ENCODE peak calls at places on chromosomes 1 and 21, in nine cellular contexts. X is kidney, Q is aorta, I is sigmoid colon, U is endothelial cell of umbilical vein, R is HCT116, L is OCI-LY7, Y is body of pancreas, M is ovary. K is an unnamed sample. For H3K4me1, the result is how much of the 10 kb centered on the place peaks cover.

GRCh38 chr1:72371259-72372035 is 89.1 kb upstream of the NEGR1 start:
- DNase-seq in X (no peak), Q (no peak), I (no peak), U (no peak), R (no peak), L (no peak), Y (no peak), M (no peak), K (no peak)

GRCh38 chr1:209583408-209583807 is at the start of gene CAMK1G:
- DNase-seq in X (no peak), Q (no peak), I (no peak), U (no peak), R (no peak), L (no peak), Y (no peak), M (peak), K (no peak)

GRCh38 chr1:78370779-78371482 is 119.8 kb upstream of the PTGFR start:
- DNase-seq in X (no peak), Q (no peak), I (no peak), U (no peak), R (no peak), L (no peak), Y (no peak), M (no peak), K (no peak)

GRCh38 chr1:30788580-30789387 is 31.2 kb upstream of the LAPTM5 start:
- DNase-seq in X (peak), Q (peak), I (no peak), U (no peak), R (no peak), L (no peak), Y (no peak), M (peak), K (no peak)

GRCh38 chr1:115809847-115810246 is 31.1 kb downstream of the NHLH2 start:
- DNase-seq in X (no peak), Q (no peak), I (no peak), U (no peak), R (no peak), L (no peak), Y (no peak), M (no peak), K (no peak)

GRCh38 chr21:33265664-33266049 is 510 bp upstream of the IL10RB start:
- DNase-seq in X (peak), Q (peak), I (peak), U (no peak), R (no peak), L (peak), Y (peak), M (no peak), K (peak)

GRCh38 chr1:93616221-93616995 is 65.2 kb downstream of the BCAR3 start:
- DNase-seq in X (no peak), Q (peak), I (peak), U (no peak), R (no peak), L (no peak), Y (no peak), M (no peak), K (no peak)

GRCh38 chr1:209576392-209576791 is 7.1 kb upstream of the CAMK1G start:
- DNase-seq in X (no peak), Q (no peak), I (no peak), U (no peak), R (no peak), L (no peak), Y (no peak), M (no peak), K (no peak)

GRCh38 chr1:45326627-45327591 is at the start of gene HPDL:
- DNase-seq in X (peak), Q (peak), I (peak), U (peak), R (no peak), L (peak), Y (peak), M (peak), K (peak)

GRCh38 chr1:168734946-168735345 is 5.9 kb upstream of the DPT start:
- DNase-seq in X (no peak), Q (no peak), I (no peak), U (no peak), R (no peak), L (no peak), Y (no peak), M (no peak), K (no peak)

GRCh38 chr1:44326821-44327465 is 28.1 kb downstream of the ERI3 start:
- DNase-seq in X (no peak), Q (no peak), I (no peak), U (no peak), R (no peak), L (no peak), Y (no peak), M (no peak), K (no peak)

GRCh38 chr1:217622042-217622441 is 8.8 kb downstream of the GPATCH2 start:
- DNase-seq in X (no peak), Q (no peak), I (no peak), U (no peak), R (no peak), L (no peak), Y (no peak), M (no peak), K (no peak)

GRCh38 chr1:18913065-18913502 is 10.7 kb upstream of the ALDH4A1 start:
- DNase-seq in X (peak), Q (peak), I (peak), U (peak), R (peak), L (peak), Y (peak), M (peak), K (peak)

GRCh38 chr1:218494449-218494852 is 149.3 kb downstream of the TGFB2 start:
- DNase-seq in X (no peak), Q (no peak), I (no peak), U (no peak), R (no peak), L (no peak), Y (no peak), M (no peak), K (no peak)

GRCh38 chr1:37325010-37325409 is 149.4 kb upstream of the ZC3H12A start:
- DNase-seq in X (peak), Q (no peak), I (no peak), U (no peak), R (no peak), L (no peak), Y (no peak), M (no peak), K (no peak)

GRCh38 chr1:206803221-206803730 is 31.0 kb upstream of the IL10 start:
- DNase-seq in X (no peak), Q (no peak), I (no peak), U (no peak), R (no peak), L (peak), Y (peak), M (no peak), K (peak)

GRCh38 chr1:214386747-214387146 is 105.8 kb downstream of the SMYD2 start:
- DNase-seq in X (no peak), Q (no peak), I (no peak), U (no peak), R (no peak), L (no peak), Y (no peak), M (no peak), K (no peak)

GRCh38 chr1:225963735-225964530 is 22.9 kb upstream of the LEFTY2 start:
- DNase-seq in X (no peak), Q (no peak), I (peak), U (no peak), R (no peak), L (no peak), Y (no peak), M (no peak), K (no peak)

GRCh38 chr1:236638935-236639334 is 34.6 kb upstream of the HEATR1 start:
- DNase-seq in X (no peak), Q (no peak), I (no peak), U (no peak), R (no peak), L (no peak), Y (no peak), M (no peak), K (no peak)
- H3K4me3 ChIP-seq in X (no peak), Q (no peak), I (no peak), U (no peak), R (no peak), L (no peak), Y (no peak), M (no peak), K (no peak)

GRCh38 chr1:198641966-198642656 is 3.3 kb downstream of the PTPRC start:
- DNase-seq in X (no peak), Q (no peak), I (no peak), U (peak), R (no peak), L (no peak), Y (no peak), M (no peak), K (no peak)

GRCh38 chr1:198639581-198640235 is 868 bp downstream of the PTPRC start:
- DNase-seq in X (no peak), Q (no peak), I (no peak), U (no peak), R (no peak), L (peak), Y (no peak), M (no peak), K (no peak)

GRCh38 chr1:198643827-198644226 is 5.0 kb downstream of the PTPRC start:
- DNase-seq in X (no peak), Q (no peak), I (no peak), U (no peak), R (no peak), L (no peak), Y (no peak), M (no peak), K (no peak)

GRCh38 chr1:198641506-198641905 is 2.7 kb downstream of the PTPRC start:
- DNase-seq in X (no peak), Q (no peak), I (no peak), U (peak), R (no peak), L (peak), Y (no peak), M (no peak), K (peak)

GRCh38 chr1:198643001-198643400 is 4.2 kb downstream of the PTPRC start:
- DNase-seq in X (no peak), Q (no peak), I (no peak), U (no peak), R (no peak), L (no peak), Y (no peak), M (no peak), K (no peak)
- H3K4me1 ChIP-seq in X (under half), Q (under half), I (under half), U (under half), R (under half), L (half or more), Y (under half), M (under half), K (half or more)

GRCh38 chr1:183023146-183023600 is at the start of gene LAMC1:
- DNase-seq in X (peak), Q (peak), I (peak), U (peak), R (no peak), L (peak), Y (peak), M (peak), K (no peak)

GRCh38 chr1:183021405-183022201 is 1.6 kb upstream of the LAMC1 start:
- DNase-seq in X (no peak), Q (no peak), I (no peak), U (no peak), R (no peak), L (no peak), Y (no peak), M (no peak), K (no peak)

GRCh38 chr1:183023601-183024351 is 556 bp downstream of the LAMC1 start:
- DNase-seq in X (peak), Q (peak), I (peak), U (peak), R (peak), L (peak), Y (peak), M (peak), K (no peak)

GRCh38 chr1:183024352-183025337 is 1.4 kb downstream of the LAMC1 start:
- DNase-seq in X (no peak), Q (no peak), I (no peak), U (peak), R (no peak), L (peak), Y (no peak), M (no peak), K (no peak)

DNA sequence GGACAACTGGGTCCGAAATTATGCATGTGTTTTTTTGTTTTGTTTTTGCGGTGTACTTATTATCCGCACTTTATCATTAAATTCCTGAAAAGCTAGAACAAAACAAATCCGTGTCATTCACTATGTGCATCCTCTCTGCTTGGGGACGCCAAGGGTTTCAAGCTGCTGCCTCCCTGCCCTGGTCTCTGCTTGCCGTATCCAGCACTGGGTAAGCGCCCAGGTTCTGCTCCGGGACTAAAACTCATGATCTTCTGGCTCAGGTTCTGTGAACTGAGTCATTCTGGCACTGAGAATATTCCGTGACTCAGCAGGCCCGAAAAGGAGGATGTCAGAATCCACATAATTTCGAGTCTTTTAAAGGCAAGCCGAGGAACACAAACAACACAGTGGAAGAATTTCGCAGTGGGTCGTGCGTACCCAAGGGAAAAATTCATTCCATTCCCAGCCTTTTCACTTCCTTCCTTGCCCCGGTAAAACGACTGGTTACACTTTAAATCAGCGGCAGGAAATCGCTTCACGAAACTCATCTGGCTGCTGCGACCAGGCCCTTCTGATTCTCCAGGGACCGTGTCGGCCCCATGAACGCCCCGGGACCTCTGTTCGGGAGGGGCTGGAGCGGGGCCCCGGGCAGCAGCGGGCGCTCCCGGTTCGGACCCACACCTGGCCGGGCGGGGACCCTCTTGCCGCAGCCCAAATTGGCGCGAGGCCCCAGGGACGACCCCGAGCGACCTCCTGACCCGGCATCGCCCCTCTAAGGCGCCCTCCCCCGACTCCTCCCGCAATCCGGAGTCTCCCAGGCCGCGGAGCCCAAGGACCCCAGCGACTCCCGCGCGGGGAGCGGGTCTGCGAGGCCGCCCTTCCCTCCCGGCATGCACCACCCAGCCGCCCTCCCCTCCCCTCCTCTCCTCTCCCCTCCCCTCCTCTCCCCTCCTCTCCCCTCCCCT is 746 bp upstream of the LAMC1 start:
- DNase-seq in X (peak), Q (peak), I (peak), U (peak), R (peak), L (peak), Y (peak), M (peak), K (no peak)
- H3K27ac ChIP-seq in X (peak), Q (peak), I (peak), U (peak), R (peak), L (peak), Y (peak), M (peak), K (no peak)

DNA sequence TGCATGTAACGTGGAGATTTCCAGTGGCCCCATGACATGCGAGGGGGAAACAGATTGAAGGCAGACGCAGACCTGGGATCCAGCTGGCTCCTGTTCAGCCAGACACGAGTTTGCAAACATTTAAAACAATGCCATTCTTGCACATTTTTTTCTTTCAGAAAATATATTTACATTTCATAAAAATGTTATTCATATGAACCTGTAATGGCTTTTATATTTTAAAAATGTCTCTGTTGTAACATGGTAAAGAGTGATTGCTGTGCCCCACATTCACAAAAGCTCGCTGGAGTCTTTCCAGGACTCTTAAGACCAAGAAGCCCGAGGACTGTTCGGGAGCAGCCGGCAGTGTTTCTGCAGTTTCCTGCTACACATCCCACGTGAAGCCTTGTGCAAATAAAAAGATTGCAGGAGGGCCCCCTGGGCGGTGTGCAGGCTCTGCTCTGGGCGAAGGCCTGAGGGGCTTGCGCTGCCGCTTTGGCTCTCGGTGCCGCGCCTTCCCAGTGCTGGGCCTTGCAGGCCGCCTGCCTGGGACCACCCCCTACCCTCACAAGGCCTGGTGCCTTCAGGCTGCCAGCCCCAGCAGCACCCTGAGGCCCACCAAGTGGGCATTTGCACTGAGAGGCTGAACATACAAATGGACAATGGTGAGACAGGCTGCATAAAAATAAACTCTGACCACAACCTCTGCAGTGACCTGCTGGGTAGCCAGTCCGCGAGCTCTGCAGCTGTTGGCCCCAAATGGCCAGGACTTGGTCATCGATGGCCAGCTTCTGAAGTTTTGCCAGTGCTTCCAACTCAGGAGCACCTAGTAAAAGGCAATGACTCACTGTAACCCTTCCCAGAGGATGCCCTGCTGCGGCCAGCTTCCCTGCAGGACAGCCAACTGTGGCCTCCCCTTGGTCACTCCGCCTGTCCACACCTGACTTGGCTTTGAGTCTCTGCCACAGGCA is 185.1 kb downstream of the DYRK1A start:
- DNase-seq in X (no peak), Q (no peak), I (peak), U (peak), R (no peak), L (no peak), Y (peak), M (peak), K (no peak)
- H3K4me3 ChIP-seq in X (no peak), Q (no peak), I (peak), U (no peak), R (no peak), L (no peak), Y (no peak), M (no peak), K (no peak)

GRCh38 chr1:31932491-31933316 is 5.5 kb downstream of the PTP4A2 start:
- DNase-seq in X (no peak), Q (no peak), I (no peak), U (peak), R (no peak), L (peak), Y (no peak), M (no peak), K (no peak)

GRCh38 chr1:31934251-31934650 is 3.9 kb downstream of the PTP4A2 start:
- DNase-seq in X (no peak), Q (no peak), I (no peak), U (no peak), R (no peak), L (no peak), Y (no peak), M (no peak), K (no peak)

GRCh38 chr1:31936278-31936965 is 1.7 kb downstream of the PTP4A2 start:
- DNase-seq in X (no peak), Q (no peak), I (no peak), U (no peak), R (no peak), L (peak), Y (no peak), M (no peak), K (no peak)

GRCh38 chr1:31936966-31937299 is 1.2 kb downstream of the PTP4A2 start:
- DNase-seq in X (no peak), Q (no peak), I (no peak), U (peak), R (no peak), L (no peak), Y (no peak), M (no peak), K (no peak)

DNA sequence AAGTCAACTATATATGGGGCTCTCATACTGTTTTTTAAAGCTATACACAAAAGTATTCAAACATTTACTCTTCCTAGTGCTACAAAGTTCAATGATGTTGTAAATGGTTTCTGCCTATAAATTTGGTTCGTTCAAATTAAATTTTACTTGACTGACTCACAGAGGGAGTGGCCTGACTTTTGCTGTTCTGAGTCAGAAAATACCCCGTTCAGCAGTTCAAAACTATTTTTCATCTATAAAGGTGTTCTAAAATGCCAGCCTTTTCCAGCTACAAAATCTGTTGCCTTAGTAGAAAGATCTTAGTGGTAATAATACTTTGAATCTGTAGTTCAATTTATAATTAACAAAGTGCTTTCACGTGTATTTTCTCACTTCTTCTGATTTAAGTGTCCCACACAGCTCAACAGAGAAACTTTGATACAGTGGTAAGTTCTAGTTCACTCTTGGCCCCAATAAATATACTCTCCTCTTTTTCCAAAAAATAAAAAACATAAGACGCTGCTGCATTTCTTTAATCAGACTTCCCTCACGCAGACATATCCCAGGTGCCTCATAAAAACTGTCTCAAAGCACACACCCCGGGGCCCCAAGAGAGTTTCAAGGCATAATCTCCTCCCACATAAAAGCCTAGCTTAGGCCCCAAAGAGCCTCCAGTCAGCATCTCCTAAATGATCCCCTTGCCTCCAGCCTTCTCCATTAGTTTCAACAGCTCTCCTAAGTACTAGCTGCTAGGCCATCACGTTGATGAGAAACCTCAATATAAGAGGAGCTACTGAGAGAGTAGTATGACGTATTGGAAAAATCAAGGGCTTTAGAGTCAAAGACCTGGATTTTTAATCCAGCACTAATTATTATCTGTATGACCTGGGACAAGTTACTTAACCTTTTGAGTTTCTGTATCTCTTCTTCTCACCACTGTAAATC is 3.2 kb downstream of the PTP4A2 start:
- DNase-seq in X (no peak), Q (no peak), I (no peak), U (peak), R (no peak), L (peak), Y (no peak), M (no peak), K (peak)
- H3K4me1 ChIP-seq in X (under half), Q (under half), I (half or more), U (half or more), R (half or more), L (half or more), Y (half or more), M (under half), K (half or more)

K was measured in CD4-positive, CD25-positive, alpha-beta regulatory T cell.